ENCODE peak calls at places on chromosomes 16 and 17, in six cellular contexts. W is PC-9, E is SK-N-SH, Q is upper lobe of right lung, K is ascending aorta, U is fibroblast of lung. B is an unnamed sample. For H3K9me3 and H3K4me1, the result is how much of the 10 kb centered on the place peaks cover.

GRCh38 chr16:82748026-82748425 is 121.3 kb downstream of the CDH13 start:
- DNase-seq in E (no peak), K (peak), Q (no peak), U (peak), W (no peak), B (no peak)

GRCh38 chr17:44915321-44915726 is at the start of gene GFAP:
- DNase-seq in Q (no peak), E (peak), U (no peak), K (no peak), W (no peak), B (no peak)

GRCh38 chr17:76273435-76273921 is 8.3 kb downstream of the UBALD2 start:
- DNase-seq in W (no peak), U (no peak), K (no peak), Q (peak), E (peak), B (no peak)

GRCh38 chr17:49003557-49004511 is 6.6 kb downstream of the IGF2BP1 start:
- DNase-seq in E (no peak), K (no peak), W (no peak), U (peak), Q (no peak), B (no peak)

GRCh38 chr17:41544497-41544896 is 16.4 kb upstream of the KRT19 start:
- DNase-seq in W (peak), E (peak), U (no peak), Q (no peak), K (no peak), B (no peak)

GRCh38 chr16:9908613-9909012 is 273.6 kb downstream of the GRIN2A start:
- DNase-seq in E (no peak), Q (no peak), U (no peak), K (no peak), W (no peak), B (peak)

GRCh38 chr17:36849871-36850348 is 87.4 kb upstream of the LHX1 start:
- DNase-seq in E (no peak), U (peak), K (no peak), W (no peak), Q (no peak), B (no peak)

GRCh38 chr17:28958820-28959455 is 7.6 kb upstream of the PHF12 start:
- DNase-seq in W (no peak), Q (no peak), E (no peak), K (no peak), U (no peak), B (peak)

GRCh38 chr17:40953876-40954275 is 12.9 kb downstream of the KRT39 start:
- DNase-seq in Q (no peak), W (peak), U (peak), K (no peak), E (no peak), B (no peak)

GRCh38 chr17:65504141-65504540 is 57.3 kb downstream of the AXIN2 start:
- DNase-seq in E (no peak), K (no peak), W (no peak), U (no peak), Q (no peak), B (no peak)

GRCh38 chr17:81500026-81500425 is 12.6 kb downstream of the ACTG1 start:
- DNase-seq in U (no peak), E (no peak), Q (no peak), K (no peak), W (no peak), B (no peak)

GRCh38 chr16:57284952-57285263 is 436 bp upstream of the PLLP start:
- DNase-seq in K (no peak), W (no peak), U (no peak), E (no peak), Q (no peak), B (no peak)

GRCh38 chr16:9159839-9160550 is 68.6 kb downstream of the HAPSTR1 start:
- DNase-seq in E (peak), U (peak), W (peak), Q (peak), K (no peak), B (peak)

GRCh38 chr17:35731239-35731931 is at the start of gene RASL10B:
- DNase-seq in U (peak), W (no peak), E (peak), K (no peak), Q (peak), B (peak)

GRCh38 chr16:30949655-30950515 is 1.0 kb downstream of the ORAI3 start:
- DNase-seq in Q (peak), U (peak), W (peak), E (peak), K (peak), B (peak)

GRCh38 chr16:46688101-46688656 is 799 bp downstream of the VPS35 start:
- DNase-seq in W (no peak), E (no peak), Q (no peak), K (peak), U (no peak), B (no peak)

GRCh38 chr17:18315498-18316360 is 636 bp downstream of the SMCR8 start:
- DNase-seq in U (no peak), W (no peak), K (no peak), E (no peak), Q (no peak), B (no peak)

GRCh38 chr17:80649200-80649644 is 104.6 kb downstream of the RPTOR start:
- DNase-seq in K (no peak), E (no peak), U (no peak), W (no peak), Q (no peak), B (no peak)

GRCh38 chr16:88358033-88358481 is 24.7 kb upstream of the ZNF469 start:
- DNase-seq in W (no peak), K (no peak), U (no peak), E (peak), Q (peak), B (peak)

GRCh38 chr16:25553711-25554436 is 137.9 kb upstream of the HS3ST4 start:
- DNase-seq in U (peak), Q (no peak), E (no peak), K (no peak), W (no peak), B (no peak)

GRCh38 chr16:54171855-54172537 is 114.6 kb downstream of the IRX3 start:
- DNase-seq in Q (no peak), U (peak), E (no peak), W (peak), K (no peak), B (no peak)

GRCh38 chr16:85306071-85306792 is 194.0 kb upstream of the CIBAR2 start:
- DNase-seq in U (peak), K (peak), E (no peak), W (peak), Q (peak), B (peak)

GRCh38 chr16:15611610-15612009 is 31.3 kb downstream of the MARF1 start:
- DNase-seq in E (no peak), U (no peak), W (no peak), K (no peak), Q (no peak), B (no peak)

GRCh38 chr17:34703533-34703932 is 124.2 kb downstream of the TMEM132E start:
- DNase-seq in K (no peak), E (no peak), W (no peak), U (peak), Q (no peak), B (no peak)

GRCh38 chr17:48149174-48150106 is 41.9 kb downstream of the SNX11 start:
- DNase-seq in E (peak), K (no peak), W (no peak), Q (no peak), U (peak), B (no peak)

GRCh38 chr17:60610481-60610880 is 10.5 kb downstream of the PPM1D start:
- DNase-seq in U (peak), E (no peak), W (no peak), K (no peak), Q (no peak), B (no peak)

GRCh38 chr17:5000237-5000639 is 2.5 kb downstream of the KIF1C start:
- DNase-seq in K (peak), U (no peak), W (no peak), Q (peak), E (no peak), B (peak)

GRCh38 chr16:78434401-78434800 is 334.9 kb downstream of the WWOX start:
- DNase-seq in E (no peak), W (no peak), Q (no peak), K (no peak), U (no peak), B (no peak)

GRCh38 chr16:78436023-78436422 is 336.6 kb downstream of the WWOX start:
- DNase-seq in Q (no peak), E (no peak), K (no peak), U (no peak), W (no peak), B (no peak)

GRCh38 chr16:78439646-78440045 is 340.2 kb downstream of the WWOX start:
- DNase-seq in Q (no peak), U (no peak), W (no peak), E (no peak), K (no peak), B (no peak)

GRCh38 chr16:78437352-78437968 is 338.0 kb downstream of the WWOX start:
- DNase-seq in U (peak), Q (no peak), K (no peak), W (no peak), E (peak), B (peak)

DNA sequence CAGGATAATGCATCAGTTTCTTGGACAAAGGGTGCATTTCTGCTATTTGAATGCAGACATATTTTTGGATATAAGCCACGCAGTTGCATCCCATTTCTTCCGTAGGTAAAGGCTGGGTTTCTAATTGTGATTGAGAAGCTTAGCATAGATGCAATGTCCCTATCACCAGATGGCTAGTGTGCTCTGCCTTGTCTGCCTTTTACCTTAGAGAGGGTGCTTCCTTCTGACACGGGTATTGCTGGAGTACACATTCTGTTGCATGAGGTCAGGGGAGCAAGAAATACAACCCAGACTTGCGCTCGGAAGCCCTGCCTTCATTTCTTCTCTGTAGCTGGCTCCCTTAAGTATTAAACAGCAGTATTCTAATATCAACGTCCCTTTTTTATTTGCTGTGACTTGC is 337.4 kb downstream of the WWOX start:
- DNase-seq in Q (no peak), U (no peak), K (no peak), W (no peak), E (no peak), B (no peak)
- H3K9me3 ChIP-seq in Q (under half), U (under half), K (under half), W (under half), E (under half), B (under half)

GRCh38 chr17:17205368-17206148 is 575 bp downstream of the PLD6 start:
- DNase-seq in E (peak), U (peak), Q (peak), W (peak), K (no peak), B (peak)
- H3K4me1 ChIP-seq in E (under half), U (under half), Q (under half), W (under half), K (under half), B (under half)

GRCh38 chr16:89971495-89972243 is 23.1 kb downstream of the DEF8 start:
- DNase-seq in E (no peak), W (no peak), K (no peak), Q (peak), U (no peak), B (no peak)

GRCh38 chr16:89974860-89975259 is 26.3 kb downstream of the DEF8 start:
- DNase-seq in U (no peak), W (no peak), K (no peak), Q (no peak), E (no peak), B (no peak)

GRCh38 chr16:89973235-89973634 is 24.7 kb downstream of the DEF8 start:
- DNase-seq in W (no peak), E (no peak), K (no peak), Q (no peak), U (no peak), B (no peak)

GRCh38 chr16:89972244-89973234 is 24.0 kb downstream of the DEF8 start:
- DNase-seq in W (peak), U (peak), E (peak), K (peak), Q (peak), B (peak)

GRCh38 chr16:89973654-89974335 is 25.2 kb downstream of the DEF8 start:
- DNase-seq in U (no peak), Q (no peak), W (no peak), E (no peak), K (no peak), B (no peak)
- TF ChIP-seq CTCF in U (no peak), Q (no peak), W (no peak), E (no peak), K (no peak), B (no peak)

GRCh38 chr17:82952019-82952418 is 112.2 kb upstream of the ZNF750 start:
- DNase-seq in E (no peak), Q (peak), W (no peak), K (no peak), U (no peak), B (peak)
- H3K9me3 ChIP-seq in E (under half), Q (under half), W (under half), K (under half), U (under half), B (under half)